ENCODE peak calls at places on chromosome 15, in four cellular contexts. One of them, this sample, is unnamed.
A peak's percentile ranks its signal among the peaks of the same experiment; 100 is the strongest.

GRCh38 chr15:51108933-51109550 is 14.3 kb upstream of the TNFAIP8L3 start:
- DNase-seq in psoas muscle: no peak
- DNase-seq in esophagus muscularis mucosa: no peak
- DNase-seq in naive thymus-derived CD8-positive, alpha-beta T cell: no peak
- DNase-seq in this sample: no peak

GRCh38 chr15:73922186-73923151 is 3.8 kb upstream of the LOXL1 start:
- DNase-seq in psoas muscle: no peak
- DNase-seq in esophagus muscularis mucosa: no peak
- DNase-seq in naive thymus-derived CD8-positive, alpha-beta T cell: no peak
- DNase-seq in this sample: peak; percentile 65

GRCh38 chr15:47727676-47728075 is 10.4 kb downstream of the SEMA6D start:
- DNase-seq in psoas muscle: no peak
- DNase-seq in esophagus muscularis mucosa: no peak
- DNase-seq in naive thymus-derived CD8-positive, alpha-beta T cell: no peak
- DNase-seq in this sample: no peak

GRCh38 chr15:75843618-75844610 is 667 bp downstream of the UBE2Q2 start:
- DNase-seq in psoas muscle: peak; percentile 63
- DNase-seq in esophagus muscularis mucosa: no peak
- DNase-seq in naive thymus-derived CD8-positive, alpha-beta T cell: peak; percentile 41
- DNase-seq in this sample: peak; percentile 79

GRCh38 chr15:66630801-66631351 is 65.1 kb upstream of the LCTL start:
- DNase-seq in psoas muscle: no peak
- DNase-seq in esophagus muscularis mucosa: no peak
- DNase-seq in naive thymus-derived CD8-positive, alpha-beta T cell: no peak
- DNase-seq in this sample: no peak

GRCh38 chr15:84654689-84655453 is 788 bp upstream of the WDR73 start:
- DNase-seq in psoas muscle: peak; percentile 83
- DNase-seq in esophagus muscularis mucosa: no peak
- DNase-seq in naive thymus-derived CD8-positive, alpha-beta T cell: peak; percentile 64
- DNase-seq in this sample: peak; percentile 81

GRCh38 chr15:32688151-32688639 is 29.6 kb upstream of the GREM1 start:
- DNase-seq in psoas muscle: no peak
- DNase-seq in esophagus muscularis mucosa: peak; percentile 55
- DNase-seq in naive thymus-derived CD8-positive, alpha-beta T cell: no peak
- DNase-seq in this sample: no peak

GRCh38 chr15:59160880-59161593 is 45.6 kb upstream of the LDHAL6B start:
- DNase-seq in psoas muscle: no peak
- DNase-seq in esophagus muscularis mucosa: no peak
- DNase-seq in naive thymus-derived CD8-positive, alpha-beta T cell: no peak
- DNase-seq in this sample: peak; percentile 70

GRCh38 chr15:84734794-84735479 is 13.5 kb upstream of the ZNF592 start:
- DNase-seq in psoas muscle: no peak
- DNase-seq in esophagus muscularis mucosa: no peak
- DNase-seq in naive thymus-derived CD8-positive, alpha-beta T cell: peak; percentile 29
- DNase-seq in this sample: peak; percentile 56

GRCh38 chr15:90145259-90145658 is 43.0 kb upstream of the IDH2 start:
- DNase-seq in psoas muscle: no peak
- DNase-seq in esophagus muscularis mucosa: no peak
- DNase-seq in naive thymus-derived CD8-positive, alpha-beta T cell: no peak
- DNase-seq in this sample: no peak

GRCh38 chr15:86634146-86634545 is 554.5 kb downstream of the AGBL1 start:
- DNase-seq in psoas muscle: no peak
- DNase-seq in esophagus muscularis mucosa: no peak
- DNase-seq in naive thymus-derived CD8-positive, alpha-beta T cell: no peak
- DNase-seq in this sample: no peak

GRCh38 chr15:71002321-71002720 is 109.7 kb downstream of the LRRC49 start:
- DNase-seq in psoas muscle: no peak
- DNase-seq in esophagus muscularis mucosa: no peak
- DNase-seq in naive thymus-derived CD8-positive, alpha-beta T cell: no peak
- DNase-seq in this sample: no peak

GRCh38 chr15:73075151-73075859 is 23.0 kb downstream of the NEO1 start:
- DNase-seq in psoas muscle: no peak
- DNase-seq in esophagus muscularis mucosa: no peak
- DNase-seq in naive thymus-derived CD8-positive, alpha-beta T cell: no peak
- DNase-seq in this sample: no peak

GRCh38 chr15:85636351-85636750 is 158.4 kb downstream of the KLHL25 start:
- DNase-seq in psoas muscle: no peak
- DNase-seq in esophagus muscularis mucosa: no peak
- DNase-seq in naive thymus-derived CD8-positive, alpha-beta T cell: no peak
- DNase-seq in this sample: no peak

GRCh38 chr15:83352124-83352523 is 67.7 kb upstream of the BNC1 start:
- DNase-seq in psoas muscle: no peak
- DNase-seq in esophagus muscularis mucosa: no peak
- DNase-seq in naive thymus-derived CD8-positive, alpha-beta T cell: no peak
- DNase-seq in this sample: no peak

GRCh38 chr15:39770748-39771689 is 11.6 kb downstream of the FSIP1 start:
- DNase-seq in psoas muscle: peak; percentile 19
- DNase-seq in esophagus muscularis mucosa: no peak
- DNase-seq in naive thymus-derived CD8-positive, alpha-beta T cell: no peak
- DNase-seq in this sample: no peak

GRCh38 chr15:100132309-100132708 is 209.5 kb downstream of the ADAMTS17 start:
- DNase-seq in psoas muscle: no peak
- DNase-seq in esophagus muscularis mucosa: no peak
- DNase-seq in naive thymus-derived CD8-positive, alpha-beta T cell: no peak
- DNase-seq in this sample: no peak

GRCh38 chr15:81018197-81018596 is 17.5 kb downstream of the TLNRD1 start:
- DNase-seq in psoas muscle: no peak
- DNase-seq in esophagus muscularis mucosa: no peak
- DNase-seq in naive thymus-derived CD8-positive, alpha-beta T cell: no peak
- DNase-seq in this sample: no peak

GRCh38 chr15:92663250-92663951 is 7.8 kb upstream of the FAM174B start:
- DNase-seq in psoas muscle: no peak
- DNase-seq in esophagus muscularis mucosa: peak; percentile 89
- DNase-seq in naive thymus-derived CD8-positive, alpha-beta T cell: no peak
- DNase-seq in this sample: no peak

GRCh38 chr15:98938105-98938417 is 69.5 kb downstream of the PGPEP1L start:
- DNase-seq in psoas muscle: no peak
- DNase-seq in esophagus muscularis mucosa: no peak
- DNase-seq in naive thymus-derived CD8-positive, alpha-beta T cell: no peak
- DNase-seq in this sample: no peak

GRCh38 chr15:57751177-57751800 is 44.8 kb downstream of the POLR2M start:
- DNase-seq in psoas muscle: no peak
- DNase-seq in esophagus muscularis mucosa: no peak
- DNase-seq in naive thymus-derived CD8-positive, alpha-beta T cell: no peak
- DNase-seq in this sample: no peak

GRCh38 chr15:44296625-44297524 is 8.4 kb downstream of the GOLM2 start:
- DNase-seq in psoas muscle: no peak
- DNase-seq in esophagus muscularis mucosa: no peak
- DNase-seq in naive thymus-derived CD8-positive, alpha-beta T cell: no peak
- DNase-seq in this sample: no peak

GRCh38 chr15:22871481-22872076 is 33.1 kb downstream of the NIPA2 start:
- DNase-seq in psoas muscle: no peak
- DNase-seq in esophagus muscularis mucosa: no peak
- DNase-seq in naive thymus-derived CD8-positive, alpha-beta T cell: no peak
- DNase-seq in this sample: no peak

GRCh38 chr15:100998630-100999029 is 79.5 kb downstream of the LRRK1 start:
- DNase-seq in psoas muscle: no peak
- DNase-seq in esophagus muscularis mucosa: no peak
- DNase-seq in naive thymus-derived CD8-positive, alpha-beta T cell: no peak
- DNase-seq in this sample: no peak

GRCh38 chr15:38623744-38624143 is 59.1 kb upstream of the RASGRP1 start:
- DNase-seq in psoas muscle: peak; percentile 16
- DNase-seq in esophagus muscularis mucosa: no peak
- DNase-seq in naive thymus-derived CD8-positive, alpha-beta T cell: no peak
- DNase-seq in this sample: no peak

GRCh38 chr15:89196994-89197393 is 24.4 kb downstream of the RLBP1 start:
- DNase-seq in psoas muscle: no peak
- DNase-seq in esophagus muscularis mucosa: no peak
- DNase-seq in naive thymus-derived CD8-positive, alpha-beta T cell: no peak
- DNase-seq in this sample: no peak

GRCh38 chr15:50344006-50344464 is 11.0 kb downstream of the GABPB1 start:
- DNase-seq in psoas muscle: no peak
- DNase-seq in esophagus muscularis mucosa: no peak
- DNase-seq in naive thymus-derived CD8-positive, alpha-beta T cell: no peak
- DNase-seq in this sample: no peak

GRCh38 chr15:43082509-43082908 is 23.3 kb downstream of the UBR1 start:
- DNase-seq in psoas muscle: no peak
- DNase-seq in esophagus muscularis mucosa: no peak
- DNase-seq in naive thymus-derived CD8-positive, alpha-beta T cell: no peak
- DNase-seq in this sample: no peak

GRCh38 chr15:29699791-29700190 is 122.5 kb downstream of the TJP1 start:
- DNase-seq in psoas muscle: no peak
- DNase-seq in esophagus muscularis mucosa: no peak
- DNase-seq in naive thymus-derived CD8-positive, alpha-beta T cell: no peak
- DNase-seq in this sample: no peak

GRCh38 chr15:83170474-83171165 is 37.0 kb downstream of the HDGFL3 start:
- DNase-seq in psoas muscle: no peak
- DNase-seq in esophagus muscularis mucosa: no peak
- DNase-seq in naive thymus-derived CD8-positive, alpha-beta T cell: no peak
- DNase-seq in this sample: no peak

GRCh38 chr15:79172032-79172481 is 81.5 kb upstream of the RASGRF1 start:
- DNase-seq in psoas muscle: no peak
- DNase-seq in esophagus muscularis mucosa: no peak
- DNase-seq in naive thymus-derived CD8-positive, alpha-beta T cell: no peak
- DNase-seq in this sample: peak; percentile 49

GRCh38 chr15:98012354-98012753 is 51.9 kb downstream of the ARRDC4 start:
- DNase-seq in psoas muscle: no peak
- DNase-seq in esophagus muscularis mucosa: no peak
- DNase-seq in naive thymus-derived CD8-positive, alpha-beta T cell: no peak
- DNase-seq in this sample: no peak

GRCh38 chr15:27796405-27797085 is 302.6 kb downstream of the OCA2 start:
- DNase-seq in psoas muscle: no peak
- DNase-seq in esophagus muscularis mucosa: peak; percentile 87
- DNase-seq in naive thymus-derived CD8-positive, alpha-beta T cell: no peak
- DNase-seq in this sample: no peak

This sample was measured in ecto neural progenitor cell.